ENCODE peak calls at places on chromosomes 4 and X, in five cellular contexts. One of them, this sample, is unnamed.

GRCh38 chrX:17706676-17707075 is 30.6 kb upstream of the SCML1 start:
- DNase-seq in fibroblast of lung: peak; percentile 59
- DNase-seq in IMR-90: peak; percentile 83
- DNase-seq in spleen: no peak
- DNase-seq in naive thymus-derived CD4-positive, alpha-beta T cell: no peak
- DNase-seq in this sample: peak; percentile 77

GRCh38 chr4:108620933-108621905 is 843 bp downstream of the RPL34 start:
- DNase-seq in spleen: no peak
- DNase-seq in fibroblast of lung: no peak
- DNase-seq in IMR-90: peak; percentile 21
- DNase-seq in naive thymus-derived CD4-positive, alpha-beta T cell: no peak
- DNase-seq in this sample: no peak

GRCh38 chr4:152399246-152399645 is 136.6 kb downstream of the FBXW7 start:
- DNase-seq in fibroblast of lung: no peak
- DNase-seq in naive thymus-derived CD4-positive, alpha-beta T cell: no peak
- DNase-seq in IMR-90: no peak
- DNase-seq in spleen: no peak
- DNase-seq in this sample: no peak

GRCh38 chr4:78336093-78336943 is 215.3 kb upstream of the ANXA3 start:
- DNase-seq in spleen: no peak
- DNase-seq in naive thymus-derived CD4-positive, alpha-beta T cell: no peak
- DNase-seq in fibroblast of lung: peak; percentile 37
- DNase-seq in IMR-90: peak; percentile 1
- DNase-seq in this sample: peak; percentile 27

GRCh38 chr4:168218663-168219062 is 99.9 kb downstream of the DDX60 start:
- DNase-seq in fibroblast of lung: peak; percentile 26
- DNase-seq in spleen: no peak
- DNase-seq in IMR-90: peak; percentile 89
- DNase-seq in naive thymus-derived CD4-positive, alpha-beta T cell: no peak
- DNase-seq in this sample: peak; percentile 58

GRCh38 chrX:153768311-153769157 is 4.5 kb downstream of the PLXNB3 start:
- DNase-seq in fibroblast of lung: no peak
- DNase-seq in spleen: peak; percentile 77
- DNase-seq in naive thymus-derived CD4-positive, alpha-beta T cell: no peak
- DNase-seq in IMR-90: no peak
- DNase-seq in this sample: no peak

GRCh38 chrX:41164469-41164868 is 79.2 kb downstream of the USP9X start:
- DNase-seq in naive thymus-derived CD4-positive, alpha-beta T cell: no peak
- DNase-seq in spleen: no peak
- DNase-seq in fibroblast of lung: no peak
- DNase-seq in IMR-90: no peak
- DNase-seq in this sample: no peak

GRCh38 chr4:95220205-95221175 is 328.3 kb downstream of the UNC5C start:
- DNase-seq in naive thymus-derived CD4-positive, alpha-beta T cell: no peak
- DNase-seq in IMR-90: no peak
- DNase-seq in fibroblast of lung: no peak
- DNase-seq in spleen: no peak
- DNase-seq in this sample: no peak

DNA sequence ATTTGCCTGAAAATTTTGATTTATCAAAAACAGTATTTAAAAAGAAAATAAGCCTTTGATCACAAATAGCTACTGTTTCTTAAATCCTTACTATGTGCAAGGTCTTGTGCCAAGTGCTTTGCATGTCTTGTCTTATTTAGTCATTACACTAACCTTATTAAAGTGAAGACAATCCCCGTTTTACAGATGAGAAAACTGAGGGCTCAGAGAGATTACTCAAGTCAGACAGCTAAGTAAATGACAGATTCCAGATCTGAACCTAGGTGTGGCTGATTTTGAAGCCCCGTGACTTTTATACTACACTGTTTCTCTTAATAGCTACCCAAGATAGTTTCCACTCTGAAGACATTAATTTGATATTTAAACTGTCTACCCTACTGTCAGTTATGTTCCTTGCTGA is 38.2 kb downstream of the AFF2 start:
- DNase-seq in spleen: no peak
- DNase-seq in fibroblast of lung: no peak
- DNase-seq in IMR-90: no peak
- DNase-seq in naive thymus-derived CD4-positive, alpha-beta T cell: no peak
- DNase-seq in this sample: no peak
- H3K27ac ChIP-seq in spleen: no peak overlapping the region
- H3K27ac ChIP-seq in fibroblast of lung: no peak overlapping the region
- H3K27ac ChIP-seq in IMR-90: no peak overlapping the region
- H3K27ac ChIP-seq in naive thymus-derived CD4-positive, alpha-beta T cell: no peak overlapping the region
- H3K27ac ChIP-seq in this sample: no peak overlapping the region

GRCh38 chr4:185560316-185560715 is 25.0 kb upstream of the PDLIM3 start:
- DNase-seq in spleen: no peak
- DNase-seq in fibroblast of lung: no peak
- DNase-seq in IMR-90: no peak
- DNase-seq in naive thymus-derived CD4-positive, alpha-beta T cell: no peak
- DNase-seq in this sample: no peak
- H3K27ac ChIP-seq in spleen: no peak overlapping the region
- H3K27ac ChIP-seq in fibroblast of lung: no peak overlapping the region
- H3K27ac ChIP-seq in IMR-90: no peak overlapping the region
- H3K27ac ChIP-seq in naive thymus-derived CD4-positive, alpha-beta T cell: no peak overlapping the region
- H3K27ac ChIP-seq in this sample: peak overlapping the region; percentile 54

DNA sequence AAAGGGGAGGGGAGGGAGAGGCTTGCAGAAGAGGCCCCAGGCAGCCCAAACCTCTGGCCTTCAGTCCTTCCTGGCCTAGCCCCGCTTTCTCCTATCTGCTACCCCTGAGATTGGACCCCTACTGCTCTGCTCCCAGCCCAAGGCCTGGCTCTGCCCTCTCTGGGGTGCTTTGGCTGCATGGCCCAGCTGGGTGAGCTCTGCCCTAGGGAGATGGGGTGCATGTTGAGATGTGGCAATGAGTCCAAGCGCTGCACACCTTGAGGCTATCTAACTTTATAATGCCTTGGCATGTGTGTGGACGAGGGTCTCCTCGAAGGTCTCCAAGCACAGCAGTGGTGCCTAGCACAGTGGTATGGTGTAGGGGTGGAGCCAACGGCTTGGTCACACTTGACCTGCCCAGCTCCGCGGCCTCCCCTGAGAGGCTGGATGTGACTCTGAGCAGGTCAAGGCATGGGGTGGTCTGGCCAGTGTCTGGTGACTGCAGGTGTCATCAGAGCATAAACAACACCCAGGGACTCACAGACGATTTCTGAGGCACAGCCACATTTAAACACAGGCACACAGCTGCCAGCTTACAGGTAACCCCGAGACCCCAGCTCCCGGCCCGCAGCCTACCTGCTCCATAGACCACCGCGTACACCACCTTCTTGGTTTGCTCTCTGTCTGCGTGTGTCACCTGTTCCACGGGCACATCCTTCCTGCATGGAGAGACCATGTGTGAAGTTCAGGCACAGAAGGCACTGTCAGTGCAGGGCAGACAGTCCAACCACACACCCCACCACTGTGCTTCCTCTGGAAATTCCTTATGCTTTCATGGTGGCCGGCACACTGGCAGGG is 36.3 kb downstream of the NAT8L start:
- DNase-seq in IMR-90: no peak
- DNase-seq in spleen: no peak
- DNase-seq in fibroblast of lung: no peak
- DNase-seq in naive thymus-derived CD4-positive, alpha-beta T cell: no peak
- DNase-seq in this sample: no peak
- H3K27ac ChIP-seq in IMR-90: no peak overlapping the region
- H3K27ac ChIP-seq in spleen: no peak overlapping the region
- H3K27ac ChIP-seq in fibroblast of lung: no peak overlapping the region
- H3K27ac ChIP-seq in naive thymus-derived CD4-positive, alpha-beta T cell: no peak overlapping the region
- H3K27ac ChIP-seq in this sample: no peak overlapping the region

GRCh38 chr4:86356831-86357230 is 3.0 kb downstream of the MAPK10 start:
- DNase-seq in naive thymus-derived CD4-positive, alpha-beta T cell: no peak
- DNase-seq in fibroblast of lung: no peak
- DNase-seq in spleen: no peak
- DNase-seq in IMR-90: no peak
- DNase-seq in this sample: no peak

GRCh38 chr4:86359944-86360478 is at the start of gene MAPK10:
- DNase-seq in fibroblast of lung: peak; percentile 95
- DNase-seq in naive thymus-derived CD4-positive, alpha-beta T cell: peak; percentile 53
- DNase-seq in spleen: peak; percentile 84
- DNase-seq in IMR-90: peak; percentile 88
- DNase-seq in this sample: peak; percentile 57

GRCh38 chr4:86356425-86356824 is 3.4 kb downstream of the MAPK10 start:
- DNase-seq in fibroblast of lung: no peak
- DNase-seq in naive thymus-derived CD4-positive, alpha-beta T cell: no peak
- DNase-seq in IMR-90: no peak
- DNase-seq in spleen: no peak
- DNase-seq in this sample: no peak

GRCh38 chr4:86357608-86358007 is 2.2 kb downstream of the MAPK10 start:
- DNase-seq in IMR-90: no peak
- DNase-seq in fibroblast of lung: no peak
- DNase-seq in naive thymus-derived CD4-positive, alpha-beta T cell: no peak
- DNase-seq in spleen: no peak
- DNase-seq in this sample: no peak

DNA sequence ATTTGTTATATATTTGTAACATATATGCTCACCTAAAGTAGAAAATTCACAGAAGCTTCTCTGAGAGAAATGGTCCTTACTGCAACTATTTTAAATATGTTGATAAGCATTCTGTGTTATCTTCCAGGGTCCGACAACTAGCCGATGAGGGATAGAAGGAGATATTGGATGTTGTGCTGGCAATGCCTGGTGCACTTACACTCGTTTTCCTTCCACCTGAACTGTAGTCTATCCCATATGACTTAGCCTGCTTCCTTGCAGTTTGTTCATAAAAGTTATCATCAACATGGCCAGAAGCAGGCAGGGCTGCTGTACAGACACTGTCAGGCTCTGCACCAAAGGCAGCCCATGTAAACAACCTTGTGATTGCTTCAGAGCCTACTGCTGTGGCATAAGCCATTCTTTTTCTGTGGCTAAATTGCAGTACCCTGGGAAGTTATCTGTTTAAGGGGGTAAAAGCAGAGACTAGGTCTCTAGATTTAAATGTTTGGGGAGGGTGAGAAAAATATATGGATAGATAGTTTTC is 1.6 kb downstream of the MAPK10 start:
- DNase-seq in spleen: no peak
- DNase-seq in IMR-90: peak; percentile 47
- DNase-seq in naive thymus-derived CD4-positive, alpha-beta T cell: no peak
- DNase-seq in fibroblast of lung: peak; percentile 70
- DNase-seq in this sample: no peak
- H3K27ac ChIP-seq in spleen: no peak overlapping the region
- H3K27ac ChIP-seq in IMR-90: no peak overlapping the region
- H3K27ac ChIP-seq in naive thymus-derived CD4-positive, alpha-beta T cell: no peak overlapping the region
- H3K27ac ChIP-seq in fibroblast of lung: no peak overlapping the region
- H3K27ac ChIP-seq in this sample: no peak overlapping the region

DNA sequence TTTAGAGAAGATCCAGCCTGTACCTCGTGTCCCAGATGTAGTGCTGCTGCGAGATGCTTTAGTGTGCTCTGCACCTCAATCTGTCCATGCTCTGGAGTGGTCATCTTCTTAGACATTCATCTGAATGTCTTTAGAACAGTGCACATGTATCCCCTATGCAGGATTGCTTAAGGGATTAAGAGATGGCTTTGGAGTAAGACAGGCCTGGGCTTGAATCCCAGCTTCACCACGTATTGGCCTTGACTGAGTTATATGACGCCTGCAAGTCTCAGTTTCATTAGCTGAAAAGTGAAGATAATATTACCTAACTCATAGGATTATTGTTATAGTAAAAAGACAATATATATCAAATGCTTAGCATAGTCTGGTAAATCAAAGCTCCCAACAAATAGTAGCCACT is 98.3 kb downstream of the NFKB1 start:
- DNase-seq in naive thymus-derived CD4-positive, alpha-beta T cell: no peak
- DNase-seq in IMR-90: no peak
- DNase-seq in spleen: no peak
- DNase-seq in fibroblast of lung: no peak
- DNase-seq in this sample: peak; percentile 51
- H3K27ac ChIP-seq in naive thymus-derived CD4-positive, alpha-beta T cell: peak overlapping the region; percentile 6
- H3K27ac ChIP-seq in IMR-90: no peak overlapping the region
- H3K27ac ChIP-seq in spleen: peak overlapping the region; percentile 49
- H3K27ac ChIP-seq in fibroblast of lung: no peak overlapping the region
- H3K27ac ChIP-seq in this sample: peak overlapping the region; percentile 50

GRCh38 chr4:85929926-85930325 is 429.9 kb downstream of the MAPK10 start:
- DNase-seq in spleen: peak; percentile 72
- DNase-seq in naive thymus-derived CD4-positive, alpha-beta T cell: peak; percentile 9
- DNase-seq in IMR-90: no peak
- DNase-seq in fibroblast of lung: no peak
- DNase-seq in this sample: no peak
- H3K27ac ChIP-seq in spleen: peak overlapping the region; percentile 6
- H3K27ac ChIP-seq in naive thymus-derived CD4-positive, alpha-beta T cell: no peak overlapping the region
- H3K27ac ChIP-seq in IMR-90: no peak overlapping the region
- H3K27ac ChIP-seq in fibroblast of lung: no peak overlapping the region
- H3K27ac ChIP-seq in this sample: no peak overlapping the region

GRCh38 chr4:2482693-2483092 is 13.8 kb downstream of the RNF4 start:
- DNase-seq in fibroblast of lung: peak; percentile 48
- DNase-seq in IMR-90: peak; percentile 35
- DNase-seq in spleen: no peak
- DNase-seq in naive thymus-derived CD4-positive, alpha-beta T cell: no peak
- DNase-seq in this sample: no peak

GRCh38 chr4:2482192-2482591 is 13.3 kb downstream of the RNF4 start:
- DNase-seq in spleen: no peak
- DNase-seq in IMR-90: no peak
- DNase-seq in fibroblast of lung: no peak
- DNase-seq in naive thymus-derived CD4-positive, alpha-beta T cell: no peak
- DNase-seq in this sample: no peak

GRCh38 chr4:2483237-2483636 is 14.3 kb downstream of the RNF4 start:
- DNase-seq in fibroblast of lung: no peak
- DNase-seq in naive thymus-derived CD4-positive, alpha-beta T cell: no peak
- DNase-seq in spleen: no peak
- DNase-seq in IMR-90: no peak
- DNase-seq in this sample: no peak

GRCh38 chr4:2484993-2485392 is 16.1 kb downstream of the RNF4 start:
- DNase-seq in spleen: peak; percentile 95
- DNase-seq in IMR-90: no peak
- DNase-seq in fibroblast of lung: no peak
- DNase-seq in naive thymus-derived CD4-positive, alpha-beta T cell: peak; percentile 70
- DNase-seq in this sample: no peak

GRCh38 chr4:2484169-2484568 is 15.3 kb downstream of the RNF4 start:
- DNase-seq in IMR-90: no peak
- DNase-seq in fibroblast of lung: no peak
- DNase-seq in naive thymus-derived CD4-positive, alpha-beta T cell: no peak
- DNase-seq in spleen: no peak
- DNase-seq in this sample: no peak
- H3K27ac ChIP-seq in IMR-90: no peak overlapping the region
- H3K27ac ChIP-seq in fibroblast of lung: no peak overlapping the region
- H3K27ac ChIP-seq in naive thymus-derived CD4-positive, alpha-beta T cell: peak overlapping the region; percentile 55
- H3K27ac ChIP-seq in spleen: peak overlapping the region; percentile 79
- H3K27ac ChIP-seq in this sample: no peak overlapping the region

This sample was measured in foreskin keratinocyte.